ENCODE peak calls at places on chromosome 2, in six cellular contexts. G, E, M, T, A and W are unnamed samples.

GRCh38 chr2:42618972-42619371 is 50.5 kb downstream of the MTA3 start:
- DNase-seq in M (peak; percentile 49), G (no peak), A (no peak), E (peak; percentile 82), T (peak; percentile 80), W (no peak)

GRCh38 chr2:2586961-2587360 is 255.9 kb upstream of the MYT1L start:
- DNase-seq in A (no peak), G (no peak), M (no peak), E (no peak), T (no peak), W (no peak)

GRCh38 chr2:129188451-129188850 is 791.0 kb upstream of the RAB6C start:
- DNase-seq in G (no peak), A (no peak), M (no peak), T (no peak), E (no peak), W (no peak)

GRCh38 chr2:38981061-38981669 is 91.5 kb downstream of the ARHGEF33 start:
- DNase-seq in E (no peak), G (no peak), M (no peak), A (no peak), T (no peak), W (no peak)

GRCh38 chr2:31297751-31298150 is 63.8 kb downstream of the EHD3 start:
- DNase-seq in A (no peak), M (peak; percentile 40), E (peak; percentile 58), T (peak; percentile 71), G (no peak), W (no peak)

GRCh38 chr2:83081835-83082522 is 1377.1 kb downstream of the SUCLG1 start:
- DNase-seq in T (peak; percentile 55), E (peak; percentile 65), G (no peak), A (no peak), M (no peak), W (no peak)

GRCh38 chr2:125582521-125582920 is 1073.4 kb upstream of the GYPC start:
- DNase-seq in G (no peak), E (no peak), T (no peak), A (no peak), M (no peak), W (no peak)

GRCh38 chr2:178296394-178297090 is 102.2 kb downstream of the OSBPL6 start:
- DNase-seq in M (peak; percentile 53), A (no peak), E (no peak), G (no peak), T (no peak), W (no peak)

GRCh38 chr2:200490001-200490400 is 19.9 kb downstream of the KCTD18 start:
- DNase-seq in A (no peak), G (no peak), M (no peak), T (no peak), E (no peak), W (no peak)

GRCh38 chr2:36770542-36771287 is 74.2 kb downstream of the VIT start:
- DNase-seq in A (peak; percentile 86), G (peak; percentile 86), M (peak; percentile 83), E (peak; percentile 18), T (peak; percentile 12), W (peak; percentile 24)

GRCh38 chr2:232518844-232519243 is 1.3 kb upstream of the PRSS56 start:
- DNase-seq in T (no peak), M (peak; percentile 10), A (no peak), E (no peak), G (no peak), W (no peak)

GRCh38 chr2:96245609-96246390 is 20.0 kb downstream of the TMEM127 start:
- DNase-seq in T (peak; percentile 32), A (no peak), M (no peak), E (peak; percentile 53), G (no peak), W (no peak)

GRCh38 chr2:68093634-68094033 is 30.8 kb upstream of the C1D start:
- DNase-seq in A (no peak), M (no peak), G (no peak), E (no peak), T (no peak), W (no peak)

GRCh38 chr2:165804719-165805118 is 10.7 kb upstream of the GALNT3 start:
- DNase-seq in E (no peak), T (no peak), M (peak; percentile 22), G (no peak), A (no peak), W (no peak)

GRCh38 chr2:134669731-134670669 is 48.8 kb downstream of the TMEM163 start:
- DNase-seq in A (no peak), G (no peak), E (no peak), M (no peak), T (no peak), W (no peak)

GRCh38 chr2:136990316-136990715 is 225.0 kb downstream of the THSD7B start:
- DNase-seq in T (no peak), E (no peak), G (no peak), A (no peak), M (no peak), W (no peak)

GRCh38 chr2:56230171-56230570 is 46.4 kb downstream of the CCDC85A start:
- DNase-seq in M (no peak), G (no peak), E (peak; percentile 0), A (no peak), T (peak; percentile 49), W (no peak)

GRCh38 chr2:217367464-217367863 is 507.6 kb upstream of the TNP1 start:
- DNase-seq in E (peak; percentile 73), T (no peak), G (no peak), M (no peak), A (no peak), W (no peak)
- H3K18ac ChIP-seq in E (peak overlapping the region; percentile 93), T (no peak overlapping the region), G (no peak overlapping the region), M (peak overlapping the region; percentile 89), A (no peak overlapping the region), W (no peak overlapping the region)

GRCh38 chr2:159788218-159788617 is 9.8 kb downstream of the CD302 start:
- DNase-seq in E (no peak), M (peak; percentile 93), A (no peak), T (no peak), G (no peak), W (no peak)
- H4K91ac ChIP-seq in E (no peak overlapping the region), M (no peak overlapping the region), A (no peak overlapping the region), T (no peak overlapping the region), G (no peak overlapping the region), W (no peak overlapping the region)

DNA sequence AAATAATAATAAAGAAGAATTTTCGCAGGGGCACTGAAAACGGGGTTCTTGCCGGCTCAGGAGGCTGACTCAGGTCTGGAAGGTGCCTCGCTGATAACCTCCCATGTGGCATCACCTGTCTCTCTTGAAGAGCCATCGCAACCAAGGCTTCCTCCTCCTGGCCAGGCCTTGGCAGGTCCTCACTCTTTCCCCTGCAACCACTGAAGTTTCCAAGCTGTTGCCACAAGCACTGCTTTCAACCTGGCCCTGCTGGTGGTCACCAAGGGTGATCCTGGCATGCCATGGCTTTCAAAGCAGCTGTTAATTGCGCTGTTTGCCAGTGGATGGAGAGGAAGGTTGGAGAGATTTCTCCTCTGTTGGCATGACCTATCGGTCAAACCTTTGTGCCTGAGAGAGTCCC is 163.6 kb upstream of the COPS8 start:
- DNase-seq in G (no peak), M (no peak), A (no peak), E (no peak), T (no peak), W (no peak)
- H3K9ac ChIP-seq in G (no peak overlapping the region), M (no peak overlapping the region), A (no peak overlapping the region), E (no peak overlapping the region), T (no peak overlapping the region), W (no peak overlapping the region)

GRCh38 chr2:182077451-182078142 is 91.9 kb downstream of the PPP1R1C start:
- DNase-seq in A (no peak), E (peak; percentile 95), G (no peak), M (peak; percentile 54), T (peak; percentile 89), W (peak; percentile 52)
- H3K18ac ChIP-seq in A (no peak overlapping the region), E (no peak overlapping the region), G (no peak overlapping the region), M (no peak overlapping the region), T (no peak overlapping the region), W (no peak overlapping the region)

DNA sequence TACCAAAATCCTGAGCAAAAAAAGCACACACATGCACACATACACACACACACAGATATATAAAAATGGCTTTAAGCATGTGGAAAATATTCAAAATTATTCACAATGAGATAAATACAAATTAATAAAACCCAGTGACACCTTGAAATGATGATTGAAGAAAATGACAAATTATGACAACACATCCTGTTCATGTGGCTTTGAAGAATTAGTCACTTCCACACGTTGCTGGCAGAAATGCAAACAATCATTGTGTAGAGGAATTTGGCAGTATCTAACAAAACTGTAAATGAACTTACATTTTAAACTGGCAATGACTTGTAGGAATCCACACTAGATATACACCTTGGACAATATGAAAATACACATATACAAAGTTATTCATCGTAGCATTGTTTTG is 95.8 kb upstream of the RGPD4 start:
- DNase-seq in E (no peak), M (no peak), T (no peak), G (no peak), A (no peak), W (no peak)
- H4K91ac ChIP-seq in E (no peak overlapping the region), M (no peak overlapping the region), T (no peak overlapping the region), G (no peak overlapping the region), A (no peak overlapping the region), W (no peak overlapping the region)

DNA sequence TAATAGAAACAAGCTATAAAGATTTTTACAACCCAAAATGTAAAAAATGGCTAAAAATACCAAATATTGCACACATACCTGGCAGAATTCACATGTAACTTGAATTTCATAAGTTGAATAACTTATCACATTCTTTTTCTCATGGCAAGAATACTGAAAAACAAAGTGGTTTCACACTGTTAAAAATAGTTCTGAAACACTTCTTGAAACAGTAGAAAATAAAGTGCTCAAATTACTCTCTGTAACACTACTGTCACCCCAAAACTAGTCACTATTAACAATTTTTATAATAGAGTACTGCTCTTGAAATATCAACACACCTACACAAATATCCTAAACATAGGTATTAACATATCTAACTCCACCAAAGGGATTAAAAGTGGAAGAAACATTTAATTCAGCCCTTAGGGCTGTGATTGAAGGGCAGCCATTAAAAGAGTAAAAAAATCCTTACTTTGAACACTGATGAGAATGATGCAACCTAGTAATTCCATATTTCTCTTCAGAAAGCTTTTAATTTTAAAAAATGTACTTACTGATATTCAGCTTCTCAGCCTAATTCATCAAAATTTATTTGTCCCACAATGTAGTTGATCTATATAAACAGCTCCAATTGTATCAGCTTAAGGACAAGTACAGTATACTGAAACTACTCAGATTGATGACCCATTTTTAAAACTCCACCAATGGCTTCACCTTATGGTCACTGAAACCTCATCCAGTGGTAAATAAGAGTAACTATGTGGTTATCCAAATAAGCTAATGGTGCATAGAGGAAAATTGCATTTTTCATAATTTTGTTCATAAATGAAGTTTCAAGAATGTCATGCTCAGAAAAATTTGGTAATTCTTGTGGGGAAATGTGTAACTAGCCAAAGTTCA is 31.4 kb downstream of the ATF2 start:
- DNase-seq in T (no peak), G (no peak), E (no peak), A (no peak), M (no peak), W (no peak)
- H3K9ac ChIP-seq in T (no peak overlapping the region), G (no peak overlapping the region), E (no peak overlapping the region), A (no peak overlapping the region), M (no peak overlapping the region), W (no peak overlapping the region)

GRCh38 chr2:50126845-50127244 is 905.1 kb downstream of the NRXN1 start:
- DNase-seq in M (no peak), A (no peak), G (no peak), E (no peak), T (no peak), W (no peak)
- H3K18ac ChIP-seq in M (no peak overlapping the region), A (no peak overlapping the region), G (no peak overlapping the region), E (no peak overlapping the region), T (no peak overlapping the region), W (no peak overlapping the region)

DNA sequence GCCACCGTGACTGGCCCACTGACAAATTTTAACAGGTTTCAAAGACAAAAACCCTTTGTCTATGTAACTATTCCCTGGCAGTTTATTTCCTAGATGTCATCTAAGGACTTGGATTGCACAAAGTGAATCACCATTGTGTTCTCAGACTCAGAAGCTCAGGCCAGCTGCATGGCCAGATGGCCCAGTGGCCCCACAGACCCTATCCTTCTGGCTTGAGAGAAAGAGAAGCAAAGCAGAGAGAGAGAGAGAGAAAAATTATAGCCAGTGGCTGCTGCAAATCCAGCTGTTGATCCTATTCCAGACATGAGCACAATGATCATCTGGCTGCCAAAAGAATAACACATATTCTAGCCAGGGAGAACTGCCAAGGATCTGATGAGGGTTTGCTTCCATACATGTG is 25.8 kb downstream of the CTLA4 start:
- DNase-seq in G (no peak), A (no peak), E (peak; percentile 24), T (no peak), M (no peak), W (no peak)
- H4K91ac ChIP-seq in G (no peak overlapping the region), A (no peak overlapping the region), E (no peak overlapping the region), T (no peak overlapping the region), M (no peak overlapping the region), W (no peak overlapping the region)